ENCODE peak calls at places on chromosomes 2 and 18, in eight cellular contexts. One of them, this sample, is unnamed.

GRCh38 chr18:44715245-44715644 is 34.6 kb downstream of the SETBP1 start:
- DNase-seq in stimulated activated CD4-positive, alpha-beta T cell treated with anti-CD3 and anti-CD28 coated beads, Interleukin-1b, Interleukin-23, amount 100 ng/mL, for 48 hours: no peak
- DNase-seq in cardiac muscle cell: peak; percentile 43
- DNase-seq in kidney tubule cell: peak; percentile 93
- DNase-seq in HT-29: no peak
- DNase-seq in lower leg skin: peak; percentile 90
- DNase-seq in HTR-8/SVneo: peak; percentile 5
- DNase-seq in NCI-H146: no peak
- DNase-seq in this sample: no peak

GRCh38 chr2:15861172-15861822 is 79.1 kb upstream of the MYCN start:
- DNase-seq in stimulated activated CD4-positive, alpha-beta T cell treated with anti-CD3 and anti-CD28 coated beads, Interleukin-1b, Interleukin-23, amount 100 ng/mL, for 48 hours: no peak
- DNase-seq in cardiac muscle cell: no peak
- DNase-seq in kidney tubule cell: no peak
- DNase-seq in HT-29: no peak
- DNase-seq in lower leg skin: no peak
- DNase-seq in HTR-8/SVneo: no peak
- DNase-seq in NCI-H146: no peak
- DNase-seq in this sample: no peak

GRCh38 chr2:150729495-150729955 is 242.1 kb upstream of the RND3 start:
- DNase-seq in stimulated activated CD4-positive, alpha-beta T cell treated with anti-CD3 and anti-CD28 coated beads, Interleukin-1b, Interleukin-23, amount 100 ng/mL, for 48 hours: no peak
- DNase-seq in cardiac muscle cell: no peak
- DNase-seq in kidney tubule cell: peak; percentile 42
- DNase-seq in HT-29: no peak
- DNase-seq in lower leg skin: no peak
- DNase-seq in HTR-8/SVneo: no peak
- DNase-seq in NCI-H146: no peak
- DNase-seq in this sample: no peak

GRCh38 chr2:67322361-67323001 is 74.7 kb upstream of the ETAA1 start:
- DNase-seq in stimulated activated CD4-positive, alpha-beta T cell treated with anti-CD3 and anti-CD28 coated beads, Interleukin-1b, Interleukin-23, amount 100 ng/mL, for 48 hours: no peak
- DNase-seq in cardiac muscle cell: peak; percentile 52
- DNase-seq in kidney tubule cell: peak; percentile 82
- DNase-seq in HT-29: peak; percentile 86
- DNase-seq in lower leg skin: no peak
- DNase-seq in HTR-8/SVneo: peak; percentile 48
- DNase-seq in NCI-H146: peak; percentile 85
- DNase-seq in this sample: no peak

GRCh38 chr2:42569883-42570282 is 1.5 kb downstream of the MTA3 start:
- DNase-seq in stimulated activated CD4-positive, alpha-beta T cell treated with anti-CD3 and anti-CD28 coated beads, Interleukin-1b, Interleukin-23, amount 100 ng/mL, for 48 hours: no peak
- DNase-seq in cardiac muscle cell: no peak
- DNase-seq in kidney tubule cell: peak; percentile 14
- DNase-seq in HT-29: peak; percentile 39
- DNase-seq in lower leg skin: peak; percentile 3
- DNase-seq in HTR-8/SVneo: peak; percentile 27
- DNase-seq in NCI-H146: peak; percentile 25
- DNase-seq in this sample: no peak

GRCh38 chr18:6055711-6056110 is 160.4 kb upstream of the TMEM200C start:
- DNase-seq in stimulated activated CD4-positive, alpha-beta T cell treated with anti-CD3 and anti-CD28 coated beads, Interleukin-1b, Interleukin-23, amount 100 ng/mL, for 48 hours: no peak
- DNase-seq in cardiac muscle cell: peak; percentile 20
- DNase-seq in kidney tubule cell: peak; percentile 91
- DNase-seq in HT-29: no peak
- DNase-seq in lower leg skin: no peak
- DNase-seq in HTR-8/SVneo: no peak
- DNase-seq in NCI-H146: no peak
- DNase-seq in this sample: no peak

GRCh38 chr2:210961249-210961648 is 404.9 kb downstream of the CPS1 start:
- DNase-seq in stimulated activated CD4-positive, alpha-beta T cell treated with anti-CD3 and anti-CD28 coated beads, Interleukin-1b, Interleukin-23, amount 100 ng/mL, for 48 hours: no peak
- DNase-seq in cardiac muscle cell: no peak
- DNase-seq in kidney tubule cell: peak; percentile 87
- DNase-seq in HT-29: no peak
- DNase-seq in lower leg skin: no peak
- DNase-seq in HTR-8/SVneo: no peak
- DNase-seq in NCI-H146: no peak
- DNase-seq in this sample: no peak

GRCh38 chr2:68426885-68427579 is 40.1 kb downstream of the FBXO48 start:
- DNase-seq in stimulated activated CD4-positive, alpha-beta T cell treated with anti-CD3 and anti-CD28 coated beads, Interleukin-1b, Interleukin-23, amount 100 ng/mL, for 48 hours: no peak
- DNase-seq in cardiac muscle cell: no peak
- DNase-seq in kidney tubule cell: no peak
- DNase-seq in HT-29: no peak
- DNase-seq in lower leg skin: no peak
- DNase-seq in HTR-8/SVneo: no peak
- DNase-seq in NCI-H146: no peak
- DNase-seq in this sample: no peak

GRCh38 chr18:22900558-22901183 is 32.5 kb upstream of the RBBP8 start:
- DNase-seq in stimulated activated CD4-positive, alpha-beta T cell treated with anti-CD3 and anti-CD28 coated beads, Interleukin-1b, Interleukin-23, amount 100 ng/mL, for 48 hours: no peak
- DNase-seq in cardiac muscle cell: peak; percentile 11
- DNase-seq in kidney tubule cell: no peak
- DNase-seq in HT-29: no peak
- DNase-seq in lower leg skin: no peak
- DNase-seq in HTR-8/SVneo: no peak
- DNase-seq in NCI-H146: no peak
- DNase-seq in this sample: no peak

GRCh38 chr2:160308915-160309314 is 108.8 kb upstream of the ITGB6 start:
- DNase-seq in stimulated activated CD4-positive, alpha-beta T cell treated with anti-CD3 and anti-CD28 coated beads, Interleukin-1b, Interleukin-23, amount 100 ng/mL, for 48 hours: no peak
- DNase-seq in cardiac muscle cell: peak; percentile 58
- DNase-seq in kidney tubule cell: peak; percentile 91
- DNase-seq in HT-29: no peak
- DNase-seq in lower leg skin: no peak
- DNase-seq in HTR-8/SVneo: no peak
- DNase-seq in NCI-H146: no peak
- DNase-seq in this sample: no peak

GRCh38 chr2:17813742-17814458 is 2.4 kb upstream of the MSGN1 start:
- DNase-seq in stimulated activated CD4-positive, alpha-beta T cell treated with anti-CD3 and anti-CD28 coated beads, Interleukin-1b, Interleukin-23, amount 100 ng/mL, for 48 hours: no peak
- DNase-seq in cardiac muscle cell: peak; percentile 63
- DNase-seq in kidney tubule cell: no peak
- DNase-seq in HT-29: no peak
- DNase-seq in lower leg skin: no peak
- DNase-seq in HTR-8/SVneo: no peak
- DNase-seq in NCI-H146: no peak
- DNase-seq in this sample: no peak

GRCh38 chr2:154720642-154721041 is 22.1 kb downstream of the KCNJ3 start:
- DNase-seq in stimulated activated CD4-positive, alpha-beta T cell treated with anti-CD3 and anti-CD28 coated beads, Interleukin-1b, Interleukin-23, amount 100 ng/mL, for 48 hours: no peak
- DNase-seq in cardiac muscle cell: no peak
- DNase-seq in kidney tubule cell: no peak
- DNase-seq in HT-29: no peak
- DNase-seq in lower leg skin: no peak
- DNase-seq in HTR-8/SVneo: no peak
- DNase-seq in NCI-H146: no peak
- DNase-seq in this sample: no peak

GRCh38 chr2:202577250-202578183 is 57.3 kb upstream of the FAM117B start:
- DNase-seq in stimulated activated CD4-positive, alpha-beta T cell treated with anti-CD3 and anti-CD28 coated beads, Interleukin-1b, Interleukin-23, amount 100 ng/mL, for 48 hours: no peak
- DNase-seq in cardiac muscle cell: no peak
- DNase-seq in kidney tubule cell: no peak
- DNase-seq in HT-29: no peak
- DNase-seq in lower leg skin: no peak
- DNase-seq in HTR-8/SVneo: no peak
- DNase-seq in NCI-H146: peak; percentile 44
- DNase-seq in this sample: no peak

GRCh38 chr2:63743170-63743975 is 98.3 kb upstream of the UGP2 start:
- DNase-seq in stimulated activated CD4-positive, alpha-beta T cell treated with anti-CD3 and anti-CD28 coated beads, Interleukin-1b, Interleukin-23, amount 100 ng/mL, for 48 hours: no peak
- DNase-seq in cardiac muscle cell: no peak
- DNase-seq in kidney tubule cell: no peak
- DNase-seq in HT-29: no peak
- DNase-seq in lower leg skin: no peak
- DNase-seq in HTR-8/SVneo: no peak
- DNase-seq in NCI-H146: no peak
- DNase-seq in this sample: no peak

GRCh38 chr2:223217373-223217772 is 165.4 kb downstream of the KCNE4 start:
- DNase-seq in stimulated activated CD4-positive, alpha-beta T cell treated with anti-CD3 and anti-CD28 coated beads, Interleukin-1b, Interleukin-23, amount 100 ng/mL, for 48 hours: no peak
- DNase-seq in cardiac muscle cell: no peak
- DNase-seq in kidney tubule cell: no peak
- DNase-seq in HT-29: no peak
- DNase-seq in lower leg skin: no peak
- DNase-seq in HTR-8/SVneo: no peak
- DNase-seq in NCI-H146: no peak
- DNase-seq in this sample: no peak

GRCh38 chr2:25879133-25879730 is 945 bp upstream of the ASXL2 start:
- DNase-seq in stimulated activated CD4-positive, alpha-beta T cell treated with anti-CD3 and anti-CD28 coated beads, Interleukin-1b, Interleukin-23, amount 100 ng/mL, for 48 hours: no peak
- DNase-seq in cardiac muscle cell: peak; percentile 23
- DNase-seq in kidney tubule cell: peak; percentile 77
- DNase-seq in HT-29: peak; percentile 64
- DNase-seq in lower leg skin: no peak
- DNase-seq in HTR-8/SVneo: peak; percentile 51
- DNase-seq in NCI-H146: peak; percentile 50
- DNase-seq in this sample: no peak

GRCh38 chr2:231068525-231069222 is 12.0 kb downstream of the PSMD1 start:
- DNase-seq in stimulated activated CD4-positive, alpha-beta T cell treated with anti-CD3 and anti-CD28 coated beads, Interleukin-1b, Interleukin-23, amount 100 ng/mL, for 48 hours: no peak
- DNase-seq in cardiac muscle cell: peak; percentile 50
- DNase-seq in kidney tubule cell: peak; percentile 32
- DNase-seq in HT-29: no peak
- DNase-seq in lower leg skin: no peak
- DNase-seq in HTR-8/SVneo: no peak
- DNase-seq in NCI-H146: no peak
- DNase-seq in this sample: no peak

GRCh38 chr2:206430452-206430851 is 12.9 kb upstream of the ADAM23 start:
- DNase-seq in stimulated activated CD4-positive, alpha-beta T cell treated with anti-CD3 and anti-CD28 coated beads, Interleukin-1b, Interleukin-23, amount 100 ng/mL, for 48 hours: no peak
- DNase-seq in cardiac muscle cell: no peak
- DNase-seq in kidney tubule cell: no peak
- DNase-seq in HT-29: no peak
- DNase-seq in lower leg skin: no peak
- DNase-seq in HTR-8/SVneo: no peak
- DNase-seq in NCI-H146: no peak
- DNase-seq in this sample: no peak

GRCh38 chr18:48111547-48111946 is 181.1 kb upstream of the SMAD2 start:
- DNase-seq in stimulated activated CD4-positive, alpha-beta T cell treated with anti-CD3 and anti-CD28 coated beads, Interleukin-1b, Interleukin-23, amount 100 ng/mL, for 48 hours: no peak
- DNase-seq in cardiac muscle cell: no peak
- DNase-seq in kidney tubule cell: no peak
- DNase-seq in HT-29: no peak
- DNase-seq in lower leg skin: no peak
- DNase-seq in HTR-8/SVneo: no peak
- DNase-seq in NCI-H146: no peak
- DNase-seq in this sample: no peak

GRCh38 chr2:150586858-150587257 is 99.4 kb upstream of the RND3 start:
- DNase-seq in stimulated activated CD4-positive, alpha-beta T cell treated with anti-CD3 and anti-CD28 coated beads, Interleukin-1b, Interleukin-23, amount 100 ng/mL, for 48 hours: no peak
- DNase-seq in cardiac muscle cell: peak; percentile 71
- DNase-seq in kidney tubule cell: peak; percentile 90
- DNase-seq in HT-29: no peak
- DNase-seq in lower leg skin: no peak
- DNase-seq in HTR-8/SVneo: no peak
- DNase-seq in NCI-H146: no peak
- DNase-seq in this sample: no peak

GRCh38 chr2:64179582-64180321 is 35.5 kb upstream of the PELI1 start:
- DNase-seq in stimulated activated CD4-positive, alpha-beta T cell treated with anti-CD3 and anti-CD28 coated beads, Interleukin-1b, Interleukin-23, amount 100 ng/mL, for 48 hours: no peak
- DNase-seq in cardiac muscle cell: no peak
- DNase-seq in kidney tubule cell: peak; percentile 7
- DNase-seq in HT-29: peak; percentile 22
- DNase-seq in lower leg skin: no peak
- DNase-seq in HTR-8/SVneo: no peak
- DNase-seq in NCI-H146: no peak
- DNase-seq in this sample: no peak

GRCh38 chr2:207987025-207987716 is 38.2 kb downstream of the PLEKHM3 start:
- DNase-seq in stimulated activated CD4-positive, alpha-beta T cell treated with anti-CD3 and anti-CD28 coated beads, Interleukin-1b, Interleukin-23, amount 100 ng/mL, for 48 hours: no peak
- DNase-seq in cardiac muscle cell: no peak
- DNase-seq in kidney tubule cell: no peak
- DNase-seq in HT-29: no peak
- DNase-seq in lower leg skin: no peak
- DNase-seq in HTR-8/SVneo: no peak
- DNase-seq in NCI-H146: no peak
- DNase-seq in this sample: no peak

GRCh38 chr2:11140492-11140891 is 14.8 kb upstream of the SLC66A3 start:
- DNase-seq in stimulated activated CD4-positive, alpha-beta T cell treated with anti-CD3 and anti-CD28 coated beads, Interleukin-1b, Interleukin-23, amount 100 ng/mL, for 48 hours: no peak
- DNase-seq in cardiac muscle cell: peak; percentile 6
- DNase-seq in kidney tubule cell: no peak
- DNase-seq in HT-29: no peak
- DNase-seq in lower leg skin: no peak
- DNase-seq in HTR-8/SVneo: peak; percentile 22
- DNase-seq in NCI-H146: no peak
- DNase-seq in this sample: no peak

GRCh38 chr18:10751711-10752110 is 225.9 kb downstream of the NAPG start:
- DNase-seq in stimulated activated CD4-positive, alpha-beta T cell treated with anti-CD3 and anti-CD28 coated beads, Interleukin-1b, Interleukin-23, amount 100 ng/mL, for 48 hours: no peak
- DNase-seq in cardiac muscle cell: peak; percentile 36
- DNase-seq in kidney tubule cell: no peak
- DNase-seq in HT-29: no peak
- DNase-seq in lower leg skin: no peak
- DNase-seq in HTR-8/SVneo: no peak
- DNase-seq in NCI-H146: no peak
- DNase-seq in this sample: no peak

GRCh38 chr18:55416791-55417190 is 171.2 kb downstream of the TCF4 start:
- DNase-seq in stimulated activated CD4-positive, alpha-beta T cell treated with anti-CD3 and anti-CD28 coated beads, Interleukin-1b, Interleukin-23, amount 100 ng/mL, for 48 hours: no peak
- DNase-seq in cardiac muscle cell: no peak
- DNase-seq in kidney tubule cell: no peak
- DNase-seq in HT-29: no peak
- DNase-seq in lower leg skin: no peak
- DNase-seq in HTR-8/SVneo: no peak
- DNase-seq in NCI-H146: no peak
- DNase-seq in this sample: no peak

GRCh38 chr2:163248321-163249090 is 409.9 kb upstream of the KCNH7 start:
- DNase-seq in stimulated activated CD4-positive, alpha-beta T cell treated with anti-CD3 and anti-CD28 coated beads, Interleukin-1b, Interleukin-23, amount 100 ng/mL, for 48 hours: no peak
- DNase-seq in cardiac muscle cell: no peak
- DNase-seq in kidney tubule cell: no peak
- DNase-seq in HT-29: no peak
- DNase-seq in lower leg skin: no peak
- DNase-seq in HTR-8/SVneo: no peak
- DNase-seq in NCI-H146: no peak
- DNase-seq in this sample: no peak

GRCh38 chr18:28175930-28176673 is 828 bp downstream of the CDH2 start:
- DNase-seq in stimulated activated CD4-positive, alpha-beta T cell treated with anti-CD3 and anti-CD28 coated beads, Interleukin-1b, Interleukin-23, amount 100 ng/mL, for 48 hours: no peak
- DNase-seq in cardiac muscle cell: peak; percentile 46
- DNase-seq in kidney tubule cell: peak; percentile 43
- DNase-seq in HT-29: no peak
- DNase-seq in lower leg skin: no peak
- DNase-seq in HTR-8/SVneo: peak; percentile 14
- DNase-seq in NCI-H146: peak; percentile 69
- DNase-seq in this sample: no peak

GRCh38 chr2:109255594-109255993 is 126.6 kb downstream of the SH3RF3 start:
- DNase-seq in stimulated activated CD4-positive, alpha-beta T cell treated with anti-CD3 and anti-CD28 coated beads, Interleukin-1b, Interleukin-23, amount 100 ng/mL, for 48 hours: no peak
- DNase-seq in cardiac muscle cell: no peak
- DNase-seq in kidney tubule cell: no peak
- DNase-seq in HT-29: no peak
- DNase-seq in lower leg skin: peak; percentile 40
- DNase-seq in HTR-8/SVneo: no peak
- DNase-seq in NCI-H146: no peak
- DNase-seq in this sample: no peak

GRCh38 chr18:48539406-48540328 is 836 bp downstream of the CTIF start:
- DNase-seq in stimulated activated CD4-positive, alpha-beta T cell treated with anti-CD3 and anti-CD28 coated beads, Interleukin-1b, Interleukin-23, amount 100 ng/mL, for 48 hours: peak; percentile 13
- DNase-seq in cardiac muscle cell: peak; percentile 63
- DNase-seq in kidney tubule cell: peak; percentile 50
- DNase-seq in HT-29: no peak
- DNase-seq in lower leg skin: peak; percentile 90
- DNase-seq in HTR-8/SVneo: no peak
- DNase-seq in NCI-H146: peak; percentile 83
- DNase-seq in this sample: peak; percentile 30

This sample was measured in omental fat pad.